ENCODE peak calls at places on chromosome 5, in six cellular contexts. R, Q, X, S, U and V are unnamed samples.

GRCh38 chr5:126445502-126446174 is 22.4 kb downstream of the GRAMD2B start:
- DNase-seq in U (no peak), R (no peak), Q (no peak), X (no peak), S (no peak), V (no peak)

GRCh38 chr5:169423580-169424278 is 122.8 kb upstream of the SLIT3 start:
- DNase-seq in R (no peak), S (no peak), Q (no peak), U (no peak), X (no peak), V (no peak)

GRCh38 chr5:16582081-16582480 is 34.7 kb downstream of the RETREG1 start:
- DNase-seq in S (no peak), U (no peak), X (no peak), Q (no peak), R (no peak), V (no peak)

GRCh38 chr5:66963559-66963971 is 233.0 kb downstream of the CD180 start:
- DNase-seq in S (no peak), X (no peak), Q (peak), R (no peak), U (no peak), V (no peak)

GRCh38 chr5:61970218-61970617 is 335.8 kb upstream of the KIF2A start:
- DNase-seq in S (no peak), U (no peak), X (no peak), R (no peak), Q (no peak), V (no peak)

GRCh38 chr5:157309796-157310195 is 43.9 kb downstream of the CYFIP2 start:
- DNase-seq in U (no peak), X (no peak), Q (no peak), R (no peak), S (no peak), V (no peak)

GRCh38 chr5:176365663-176366574 is 632 bp downstream of the ARL10 start:
- DNase-seq in X (no peak), Q (peak), U (peak), R (peak), S (peak), V (no peak)

GRCh38 chr5:159412284-159413046 is 82.2 kb upstream of the IL12B start:
- DNase-seq in U (no peak), Q (peak), X (peak), R (peak), S (no peak), V (peak)

GRCh38 chr5:31800351-31800750 is 161.4 kb downstream of the PDZD2 start:
- DNase-seq in X (no peak), S (no peak), Q (no peak), R (no peak), U (no peak), V (no peak)

GRCh38 chr5:180070726-180071417 is 687 bp downstream of the RNF130 start:
- DNase-seq in X (no peak), U (peak), R (no peak), S (no peak), Q (peak), V (no peak)

GRCh38 chr5:178465228-178465860 is 124.8 kb downstream of the COL23A1 start:
- DNase-seq in Q (no peak), S (no peak), X (no peak), U (no peak), R (no peak), V (no peak)

GRCh38 chr5:38845555-38846378 is at the start of gene OSMR:
- DNase-seq in U (no peak), S (peak), R (peak), X (no peak), Q (peak), V (no peak)

GRCh38 chr5:98663521-98663920 is 109.9 kb upstream of the RGMB start:
- DNase-seq in X (no peak), R (no peak), Q (no peak), U (no peak), S (no peak), V (no peak)

GRCh38 chr5:75142566-75143136 is 90.3 kb upstream of the GCNT4 start:
- DNase-seq in Q (no peak), S (no peak), R (no peak), U (no peak), X (no peak), V (no peak)

GRCh38 chr5:98722188-98722587 is 51.3 kb upstream of the RGMB start:
- DNase-seq in Q (no peak), R (no peak), S (no peak), X (no peak), U (no peak), V (no peak)

GRCh38 chr5:81268797-81269196 is 32.6 kb upstream of the ZCCHC9 start:
- DNase-seq in S (no peak), U (no peak), R (no peak), X (no peak), Q (peak), V (no peak)

GRCh38 chr5:120843390-120843980 is 379.4 kb downstream of the PRR16 start:
- DNase-seq in R (no peak), X (no peak), U (no peak), S (no peak), Q (no peak), V (no peak)

GRCh38 chr5:137320056-137321045 is 178.8 kb downstream of the SPOCK1 start:
- DNase-seq in U (no peak), R (peak), Q (peak), X (no peak), S (no peak), V (peak)

GRCh38 chr5:153629027-153629426 is 138.6 kb downstream of the GRIA1 start:
- DNase-seq in R (no peak), U (no peak), S (peak), X (no peak), Q (peak), V (no peak)

GRCh38 chr5:159310492-159310891 is 19.8 kb downstream of the IL12B start:
- DNase-seq in S (no peak), X (no peak), Q (no peak), R (no peak), U (no peak), V (peak)

GRCh38 chr5:5183933-5184332 is 43.8 kb downstream of the ADAMTS16 start:
- DNase-seq in S (no peak), Q (no peak), X (no peak), U (no peak), R (no peak), V (no peak)

GRCh38 chr5:137098238-137098637 is 400.9 kb downstream of the SPOCK1 start:
- DNase-seq in X (no peak), U (no peak), Q (no peak), R (no peak), S (no peak), V (no peak)

GRCh38 chr5:85576666-85577065 is 1041.1 kb upstream of the COX7C start:
- DNase-seq in R (no peak), Q (no peak), X (no peak), U (no peak), S (no peak), V (no peak)

GRCh38 chr5:77316871-77317661 is 106.6 kb downstream of the PDE8B start:
- DNase-seq in X (no peak), Q (no peak), U (no peak), S (no peak), R (no peak), V (no peak)

GRCh38 chr5:5473224-5473623 is 50.7 kb downstream of the ICE1 start:
- DNase-seq in Q (peak), X (no peak), S (no peak), U (no peak), R (no peak), V (no peak)

GRCh38 chr5:31196309-31196708 is 2.8 kb downstream of the CDH6 start:
- DNase-seq in R (no peak), X (no peak), S (no peak), U (no peak), Q (peak), V (no peak)

GRCh38 chr5:59124983-59125960 is 542.4 kb downstream of the RAB3C start:
- DNase-seq in S (no peak), U (no peak), X (no peak), Q (peak), R (no peak), V (no peak)

GRCh38 chr5:154642499-154643245 is 112.5 kb upstream of the LARP1 start:
- DNase-seq in Q (peak), X (no peak), S (no peak), R (no peak), U (no peak), V (no peak)

GRCh38 chr5:15620501-15620900 is 120.5 kb downstream of the FBXL7 start:
- DNase-seq in Q (peak), R (no peak), U (no peak), X (no peak), S (no peak), V (no peak)

GRCh38 chr5:111254613-111255012 is 30.4 kb downstream of the CAMK4 start:
- DNase-seq in R (peak), S (no peak), Q (peak), X (peak), U (no peak), V (peak)

GRCh38 chr5:108760512-108760911 is 12.8 kb downstream of the FER start:
- DNase-seq in Q (no peak), S (no peak), R (no peak), X (no peak), U (no peak), V (no peak)

GRCh38 chr5:63923914-63924313 is 38.3 kb downstream of the HTR1A start:
- DNase-seq in Q (no peak), X (no peak), U (no peak), S (no peak), R (no peak), V (no peak)